ENCODE peak calls at places on chromosome 10, in seven cellular contexts. O is HCT116, Z is H1, S is HepG2, Y is K562, P is SK-N-SH, V is GM12878. G is an unnamed sample.

GRCh38 chr10:6306917-6307316 is 104.2 kb downstream of the PFKFB3 start:
- DNase-seq in V (no peak), Y (no peak), S (no peak), Z (no peak), P (no peak), O (no peak), G (no peak)

GRCh38 chr10:132929953-132930640 is 12.3 kb downstream of the CFAP46 start:
- DNase-seq in P (no peak), Z (no peak), S (no peak), V (peak; percentile 43), Y (no peak), O (no peak), G (no peak)

GRCh38 chr10:102776779-102777417 is 33.1 kb downstream of the WBP1L start:
- DNase-seq in S (peak; percentile 85), O (no peak), P (peak; percentile 47), V (no peak), Y (peak; percentile 73), Z (peak; percentile 67), G (no peak)

GRCh38 chr10:105785721-105786120 is 1144.6 kb downstream of the SORCS3 start:
- DNase-seq in V (no peak), Z (no peak), S (no peak), O (no peak), P (no peak), Y (no peak), G (no peak)

GRCh38 chr10:132136097-132136521 is 50.6 kb upstream of the DPYSL4 start:
- DNase-seq in O (no peak), P (no peak), V (no peak), S (no peak), Z (no peak), Y (no peak), G (no peak)

GRCh38 chr10:124944982-124945381 is 3.1 kb downstream of the ZRANB1 start:
- DNase-seq in V (no peak), O (no peak), Z (no peak), Y (peak; percentile 1), P (no peak), S (no peak), G (no peak)

GRCh38 chr10:30185916-30186315 is 126.5 kb upstream of the JCAD start:
- DNase-seq in P (no peak), V (no peak), Z (no peak), Y (no peak), O (no peak), S (no peak), G (peak; percentile 13)

GRCh38 chr10:80187465-80188409 is 17.6 kb downstream of the ANXA11 start:
- DNase-seq in V (peak; percentile 56), Y (peak; percentile 57), P (no peak), Z (no peak), S (peak; percentile 13), O (no peak), G (no peak)

GRCh38 chr10:120460191-120460590 is 3.2 kb downstream of the PLPP4 start:
- DNase-seq in V (no peak), S (no peak), P (no peak), Z (no peak), Y (no peak), O (no peak), G (no peak)

GRCh38 chr10:87752571-87752970 is 65.5 kb downstream of the ATAD1 start:
- DNase-seq in Z (no peak), Y (no peak), V (no peak), O (no peak), P (no peak), S (no peak), G (no peak)

GRCh38 chr10:5413012-5413938 is 918 bp downstream of the NET1 start:
- DNase-seq in P (no peak), O (no peak), Z (peak; percentile 48), S (peak; percentile 12), V (no peak), Y (no peak), G (peak; percentile 66)

GRCh38 chr10:30557884-30558283 is 71.7 kb downstream of the LYZL2 start:
- DNase-seq in V (no peak), O (no peak), P (no peak), Y (no peak), Z (no peak), S (peak; percentile 82), G (no peak)

DNA sequence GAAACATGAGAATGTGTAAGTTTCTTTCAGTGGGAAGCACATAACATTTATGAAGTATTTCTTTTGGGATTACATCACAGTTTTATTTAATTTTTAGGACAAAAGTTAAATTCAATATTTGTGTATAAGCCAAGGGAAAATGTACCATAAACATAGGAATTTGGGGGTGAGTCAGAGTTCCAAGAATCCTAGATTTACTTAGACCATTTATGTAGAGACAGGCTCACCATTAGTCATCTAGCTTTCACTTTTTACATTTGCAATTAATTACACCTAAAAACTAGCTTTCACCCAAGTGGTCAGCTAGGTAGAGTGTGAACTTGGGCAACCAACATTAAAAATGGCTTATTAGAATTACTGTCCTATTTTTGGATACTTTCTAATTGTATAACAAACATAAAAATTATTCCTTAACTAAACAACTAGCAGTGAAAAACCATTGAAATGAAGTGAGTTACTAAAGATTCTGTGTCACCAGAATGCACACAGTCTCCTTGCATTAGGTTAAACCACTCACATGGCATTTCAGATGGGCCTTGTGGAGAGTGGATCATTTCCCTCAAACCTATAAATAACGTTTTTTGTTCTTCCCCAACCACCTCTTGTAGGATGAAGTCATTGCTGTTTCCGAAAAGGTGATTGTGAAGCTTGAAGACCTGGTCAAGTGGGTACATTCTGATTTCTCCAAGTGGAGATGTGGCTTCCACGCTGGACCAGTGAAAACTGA is 38.2 kb downstream of the ARID5B start:
- DNase-seq in Z (no peak), P (no peak), S (no peak), V (no peak), Y (no peak), O (no peak), G (no peak)
- TF ChIP-seq JUND in Z (no peak), P (peak; percentile 88), S (no peak), V (no peak), Y (peak; percentile 57), O (peak; percentile 29), G (no peak)

GRCh38 chr10:109953745-109954144 is 30.4 kb upstream of the XPNPEP1 start:
- DNase-seq in S (no peak), Y (no peak), V (no peak), P (no peak), O (no peak), Z (no peak), G (no peak)

GRCh38 chr10:109958059-109958458 is 34.7 kb upstream of the XPNPEP1 start:
- DNase-seq in P (no peak), S (no peak), V (no peak), Z (no peak), O (no peak), Y (no peak), G (no peak)

GRCh38 chr10:109957092-109957797 is 33.9 kb upstream of the XPNPEP1 start:
- DNase-seq in Z (no peak), P (no peak), O (no peak), Y (no peak), S (no peak), V (peak; percentile 86), G (no peak)

GRCh38 chr10:109959571-109960145 is 36.3 kb upstream of the XPNPEP1 start:
- DNase-seq in Y (no peak), V (no peak), P (no peak), O (no peak), S (no peak), Z (no peak), G (no peak)

DNA sequence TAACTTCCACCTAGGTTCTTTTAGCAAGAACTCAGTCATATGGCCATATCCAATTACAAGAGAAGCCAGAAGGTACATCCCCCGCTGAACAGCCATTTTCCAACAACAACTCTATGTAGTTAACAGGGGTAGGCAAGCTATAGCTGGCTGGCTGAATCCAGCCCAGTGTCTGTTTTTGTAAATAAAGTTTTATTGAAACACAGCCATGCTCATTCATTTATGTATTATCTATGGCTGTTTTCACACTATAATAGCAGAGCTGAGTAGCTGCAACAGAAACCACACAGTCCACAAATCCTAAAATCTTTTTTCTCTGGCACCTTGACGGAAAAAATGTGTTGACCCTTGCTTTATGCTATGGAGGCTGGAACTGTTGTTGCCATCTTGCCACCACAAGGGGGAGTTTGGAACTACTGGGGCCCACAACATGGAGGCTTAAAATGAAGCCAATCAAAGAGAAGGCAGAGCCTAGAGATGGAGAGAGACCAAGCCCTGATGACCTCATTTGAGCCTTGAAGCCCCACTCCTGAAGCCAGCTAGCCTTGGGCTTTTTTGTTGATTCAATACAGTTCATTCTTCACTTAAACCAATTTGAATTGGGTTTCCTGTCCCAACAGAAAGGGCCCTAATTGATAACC is 33.3 kb upstream of the XPNPEP1 start:
- DNase-seq in O (peak; percentile 60), V (no peak), Y (peak; percentile 56), S (peak; percentile 68), P (peak; percentile 66), Z (no peak), G (no peak)
- TF ChIP-seq JUND in O (no peak), V (no peak), Y (peak; percentile 40), S (no peak), P (no peak), Z (no peak), G (no peak)

GRCh38 chr10:58578366-58578765 is 65.7 kb downstream of the BICC1 start:
- DNase-seq in Y (no peak), Z (no peak), O (no peak), V (no peak), P (no peak), S (no peak), G (no peak)

GRCh38 chr10:58576736-58577366 is 64.2 kb downstream of the BICC1 start:
- DNase-seq in P (no peak), Y (no peak), Z (no peak), S (no peak), O (no peak), V (no peak), G (no peak)

GRCh38 chr10:58573970-58574538 is 61.4 kb downstream of the BICC1 start:
- DNase-seq in Z (no peak), S (no peak), V (no peak), O (no peak), P (no peak), Y (no peak), G (no peak)

GRCh38 chr10:58579011-58579655 is 66.5 kb downstream of the BICC1 start:
- DNase-seq in S (no peak), O (no peak), V (no peak), Y (no peak), Z (no peak), P (no peak), G (no peak)

GRCh38 chr10:58577394-58577793 is 64.7 kb downstream of the BICC1 start:
- DNase-seq in P (no peak), S (no peak), Y (no peak), O (no peak), V (no peak), Z (no peak), G (no peak)
- TF ChIP-seq JUND in P (no peak), S (no peak), Y (no peak), O (no peak), V (no peak), Z (no peak), G (no peak)

DNA sequence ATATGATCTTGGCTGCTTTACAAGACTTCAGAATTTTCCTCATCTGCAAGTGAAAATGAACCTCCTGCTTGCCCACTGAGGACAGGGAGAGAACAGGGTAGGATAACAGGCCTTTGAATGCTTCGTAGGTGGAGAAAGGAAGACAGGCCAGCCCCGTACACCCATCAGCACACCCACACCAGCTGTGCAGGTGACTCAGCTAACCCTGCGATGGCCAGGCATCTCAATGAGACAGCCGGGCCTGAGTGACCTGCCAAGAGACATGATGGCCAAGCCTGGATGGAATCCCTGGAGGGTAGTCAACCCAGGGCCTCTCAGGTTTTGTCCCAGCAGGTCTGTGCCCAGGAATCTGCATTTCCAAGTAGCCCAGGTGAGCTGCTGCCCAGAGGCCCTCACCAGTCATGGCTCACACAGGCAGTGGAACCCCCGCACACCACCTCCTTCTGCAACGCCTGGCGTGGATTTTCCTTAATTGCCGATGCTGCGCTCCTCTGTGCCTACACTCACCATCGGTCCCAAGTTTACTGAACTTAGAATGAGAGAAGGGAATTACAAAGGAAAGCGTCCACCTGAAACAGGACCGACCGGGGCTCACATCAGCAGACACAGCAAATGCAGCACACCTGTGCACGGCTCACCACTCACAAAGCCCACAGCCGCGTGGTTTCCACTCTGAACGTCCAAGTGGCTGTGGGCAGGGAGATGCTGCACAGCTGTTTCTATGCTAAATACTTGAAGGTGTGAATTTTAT is 163.7 kb downstream of the DIP2C start:
- DNase-seq in Z (no peak), S (no peak), O (no peak), Y (no peak), P (no peak), V (no peak), G (no peak)
- TF ChIP-seq JUND in Z (no peak), S (no peak), O (no peak), Y (no peak), P (no peak), V (no peak), G (no peak)